ENCODE peak calls at places on chromosomes 2 and 18, in six cellular contexts. N is cardiac muscle cell, X is tibial artery, U is hepatocyte, T is right lobe of liver, Q is HepG2. M is an unnamed sample.

GRCh38 chr2:12717988-12718661 is 1.4 kb downstream of the TRIB2 start:
- DNase-seq in N (peak), X (peak), U (peak), T (no peak), Q (no peak), M (no peak)

GRCh38 chr2:172246649-172247048 is 143.9 kb upstream of the DLX2 start:
- DNase-seq in N (no peak), X (no peak), U (no peak), T (no peak), Q (peak), M (no peak)

GRCh38 chr2:46471-47345 is at the start of gene FAM110C:
- DNase-seq in N (peak), X (peak), U (peak), T (peak), Q (peak), M (peak)

GRCh38 chr2:28622101-28622499 is 126.2 kb downstream of the PLB1 start:
- DNase-seq in N (no peak), X (no peak), U (no peak), T (no peak), Q (no peak), M (no peak)

GRCh38 chr2:236711440-236711839 is 141.8 kb downstream of the ACKR3 start:
- DNase-seq in N (no peak), X (no peak), U (no peak), T (no peak), Q (no peak), M (peak)

GRCh38 chr2:201854221-201854801 is 48.0 kb downstream of the CDK15 start:
- DNase-seq in N (no peak), X (no peak), U (peak), T (no peak), Q (no peak), M (no peak)

GRCh38 chr2:130393318-130393910 is 37.6 kb downstream of the PTPN18 start:
- DNase-seq in N (no peak), X (no peak), U (peak), T (no peak), Q (no peak), M (no peak)

GRCh38 chr2:60972889-60973656 is 44.4 kb upstream of the PEX13 start:
- DNase-seq in N (no peak), X (no peak), U (no peak), T (no peak), Q (no peak), M (no peak)

GRCh38 chr2:17756629-17757028 is 2.7 kb downstream of the GEN1 start:
- DNase-seq in N (no peak), X (no peak), U (no peak), T (no peak), Q (no peak), M (no peak)

GRCh38 chr18:12478269-12479057 is 70.7 kb downstream of the PRELID3A start:
- DNase-seq in N (no peak), X (no peak), U (no peak), T (no peak), Q (no peak), M (no peak)

GRCh38 chr2:48479923-48480322 is 50.0 kb upstream of the STON1 start:
- DNase-seq in N (no peak), X (no peak), U (peak), T (no peak), Q (no peak), M (no peak)

GRCh38 chr2:24313744-24314632 is 46.3 kb downstream of the ITSN2 start:
- DNase-seq in N (no peak), X (no peak), U (no peak), T (no peak), Q (no peak), M (no peak)

GRCh38 chr2:239944706-239945551 is 80.2 kb downstream of the NDUFA10 start:
- DNase-seq in N (no peak), X (peak), U (no peak), T (peak), Q (no peak), M (peak)

GRCh38 chr2:37590119-37590571 is 81.3 kb downstream of the CDC42EP3 start:
- DNase-seq in N (no peak), X (no peak), U (peak), T (no peak), Q (no peak), M (no peak)

GRCh38 chr18:14941256-14941655 is 193.3 kb downstream of the ANKRD30B start:
- DNase-seq in N (no peak), X (no peak), U (no peak), T (no peak), Q (no peak), M (no peak)

GRCh38 chr2:54558188-54558975 is 102.3 kb downstream of the SPTBN1 start:
- DNase-seq in N (peak), X (peak), U (peak), T (peak), Q (peak), M (peak)

GRCh38 chr2:178280261-178280852 is 86.0 kb downstream of the OSBPL6 start:
- DNase-seq in N (peak), X (no peak), U (peak), T (no peak), Q (peak), M (peak)

GRCh38 chr2:139201516-139201915 is 421.3 kb upstream of the NXPH2 start:
- DNase-seq in N (no peak), X (no peak), U (no peak), T (no peak), Q (no peak), M (no peak)

GRCh38 chr2:221818569-221818968 is 246.5 kb upstream of the EPHA4 start:
- DNase-seq in N (no peak), X (no peak), U (peak), T (no peak), Q (no peak), M (no peak)

GRCh38 chr2:113203901-113204519 is 30.2 kb downstream of the PSD4 start:
- DNase-seq in N (peak), X (peak), U (peak), T (peak), Q (peak), M (peak)

GRCh38 chr18:24209558-24209957 is 70.7 kb downstream of the CABYR start:
- DNase-seq in N (no peak), X (no peak), U (no peak), T (no peak), Q (no peak), M (no peak)

GRCh38 chr18:48979944-48980890 is 29.5 kb upstream of the SMAD7 start:
- DNase-seq in N (no peak), X (no peak), U (peak), T (no peak), Q (peak), M (peak)

GRCh38 chr2:110219496-110220192 is 7.3 kb upstream of the MTLN start:
- DNase-seq in N (no peak), X (no peak), U (no peak), T (no peak), Q (no peak), M (no peak)

GRCh38 chr18:21264651-21265050 is 22.6 kb downstream of the GREB1L start:
- DNase-seq in N (peak), X (no peak), U (peak), T (no peak), Q (peak), M (no peak)

GRCh38 chr18:36380173-36380827 is 82.8 kb downstream of the FHOD3 start:
- DNase-seq in N (no peak), X (no peak), U (no peak), T (no peak), Q (no peak), M (no peak)

GRCh38 chr2:54952978-54953456 is 97.2 kb downstream of the RTN4 start:
- DNase-seq in N (no peak), X (no peak), U (no peak), T (no peak), Q (no peak), M (no peak)

GRCh38 chr2:37827911-37828411 is 97.1 kb upstream of the RMDN2 start:
- DNase-seq in N (peak), X (no peak), U (no peak), T (no peak), Q (peak), M (no peak)

GRCh38 chr18:21997207-21998143 is 171.9 kb upstream of the GATA6 start:
- DNase-seq in N (peak), X (no peak), U (peak), T (no peak), Q (peak), M (peak)

GRCh38 chr2:120771556-120772208 is 36.0 kb downstream of the GLI2 start:
- DNase-seq in N (no peak), X (peak), U (peak), T (peak), Q (no peak), M (peak)

GRCh38 chr2:231541605-231542509 is 11.6 kb upstream of the NMUR1 start:
- DNase-seq in N (no peak), X (no peak), U (no peak), T (no peak), Q (no peak), M (no peak)

GRCh38 chr18:28007841-28008240 is 169.1 kb downstream of the CDH2 start:
- DNase-seq in N (no peak), X (no peak), U (no peak), T (no peak), Q (no peak), M (no peak)

GRCh38 chr2:54042341-54042740 is 71.5 kb upstream of the PSME4 start:
- DNase-seq in N (no peak), X (no peak), U (no peak), T (no peak), Q (no peak), M (no peak)

GRCh38 chr2:226869371-226869770 is 33.5 kb downstream of the RHBDD1 start:
- DNase-seq in N (no peak), X (no peak), U (no peak), T (no peak), Q (no peak), M (no peak)

GRCh38 chr2:160301420-160301819 is 101.3 kb upstream of the ITGB6 start:
- DNase-seq in N (no peak), X (no peak), U (no peak), T (no peak), Q (no peak), M (no peak)
- H3K27ac ChIP-seq in N (no peak), X (no peak), U (no peak), T (no peak), Q (no peak), M (no peak)

GRCh38 chr2:11330457-11331142 is 13.8 kb downstream of the ROCK2 start:
- DNase-seq in N (no peak), X (no peak), U (no peak), T (no peak), Q (no peak), M (no peak)

GRCh38 chr2:11329759-11330158 is 14.7 kb downstream of the ROCK2 start:
- DNase-seq in N (no peak), X (no peak), U (no peak), T (no peak), Q (no peak), M (no peak)

GRCh38 chr2:11327871-11328270 is 16.6 kb downstream of the ROCK2 start:
- DNase-seq in N (no peak), X (no peak), U (no peak), T (no peak), Q (no peak), M (no peak)

GRCh38 chr2:11325961-11326691 is 18.3 kb downstream of the ROCK2 start:
- DNase-seq in N (no peak), X (no peak), U (no peak), T (no peak), Q (no peak), M (no peak)

GRCh38 chr2:11326692-11327211 is 17.7 kb downstream of the ROCK2 start:
- DNase-seq in N (no peak), X (no peak), U (no peak), T (no peak), Q (no peak), M (no peak)
- H3K4me3 ChIP-seq in N (no peak), X (no peak), U (no peak), T (no peak), Q (no peak), M (no peak)

DNA sequence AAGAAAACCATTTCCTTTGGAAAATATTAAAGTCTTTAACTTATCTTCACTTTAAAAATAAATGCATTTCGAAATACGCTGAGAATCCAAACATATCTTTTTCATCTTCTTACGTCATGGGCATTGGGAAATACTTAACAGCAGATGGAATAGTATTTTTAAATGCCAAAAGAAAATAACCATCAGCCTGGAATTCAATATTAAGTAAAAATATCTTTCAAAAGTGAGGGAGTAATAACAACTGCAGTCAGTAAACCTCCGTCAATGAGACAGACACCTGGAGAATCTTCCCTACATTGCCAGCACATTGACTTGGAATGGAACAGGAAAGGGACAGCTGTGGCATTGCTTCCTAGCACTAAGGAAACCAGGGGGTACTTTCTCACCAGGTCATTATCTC is 290.4 kb upstream of the TNP1 start:
- DNase-seq in N (no peak), X (no peak), U (no peak), T (no peak), Q (no peak), M (no peak)
- H3K27ac ChIP-seq in N (no peak), X (no peak), U (no peak), T (no peak), Q (no peak), M (no peak)

GRCh38 chr18:69400976-69401474 is 337 bp downstream of the DOK6 start:
- DNase-seq in N (peak), X (no peak), U (no peak), T (peak), Q (no peak), M (no peak)
- H3K4me3 ChIP-seq in N (peak), X (peak), U (peak), T (peak), Q (peak), M (no peak)

GRCh38 chr2:150063950-150064549 is 423.4 kb downstream of the RND3 start:
- DNase-seq in N (no peak), X (no peak), U (no peak), T (no peak), Q (no peak), M (no peak)

GRCh38 chr2:150060341-150060740 is 427.1 kb downstream of the RND3 start:
- DNase-seq in N (no peak), X (no peak), U (no peak), T (no peak), Q (no peak), M (no peak)

GRCh38 chr2:150063432-150063889 is 424.0 kb downstream of the RND3 start:
- DNase-seq in N (no peak), X (no peak), U (no peak), T (no peak), Q (no peak), M (no peak)

GRCh38 chr2:150066490-150066889 is 421.0 kb downstream of the RND3 start:
- DNase-seq in N (no peak), X (no peak), U (no peak), T (no peak), Q (no peak), M (no peak)

GRCh38 chr2:150062416-150062815 is 425.1 kb downstream of the RND3 start:
- DNase-seq in N (no peak), X (no peak), U (no peak), T (no peak), Q (no peak), M (no peak)
- H3K27ac ChIP-seq in N (no peak), X (no peak), U (no peak), T (no peak), Q (no peak), M (no peak)

DNA sequence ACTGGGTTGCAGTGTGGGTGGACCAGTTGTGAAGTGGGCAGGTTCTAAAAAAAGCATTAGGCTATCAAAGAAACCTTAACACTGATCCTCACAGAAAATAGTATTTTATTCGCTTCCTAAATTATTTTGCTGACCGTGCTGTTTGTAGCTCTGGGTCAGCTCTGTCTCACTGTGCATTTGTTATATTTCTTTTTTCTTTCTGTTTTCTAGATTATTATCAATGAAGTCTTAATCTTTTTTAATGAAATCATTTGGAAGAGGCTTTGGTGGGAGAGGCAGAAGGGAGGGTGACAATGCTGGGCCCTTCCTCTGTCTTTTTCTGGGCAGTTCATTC is 213.6 kb downstream of the PTGR3 start:
- DNase-seq in N (no peak), X (no peak), U (no peak), T (no peak), Q (no peak), M (no peak)
- H3K4me3 ChIP-seq in N (no peak), X (no peak), U (no peak), T (no peak), Q (no peak), M (no peak)

GRCh38 chr2:108034843-108035242 is 48.5 kb downstream of the SLC5A7 start:
- DNase-seq in N (no peak), X (no peak), U (no peak), T (no peak), Q (no peak), M (no peak)
- H3K27ac ChIP-seq in N (no peak), X (no peak), U (no peak), T (no peak), Q (no peak), M (no peak)

GRCh38 chr2:222828572-222828971 is 32.3 kb upstream of the ACSL3 start:
- DNase-seq in N (no peak), X (no peak), U (no peak), T (no peak), Q (no peak), M (no peak)

GRCh38 chr2:222825031-222825430 is 35.8 kb upstream of the ACSL3 start:
- DNase-seq in N (no peak), X (no peak), U (no peak), T (no peak), Q (no peak), M (no peak)

GRCh38 chr2:222819722-222820333 is 41.0 kb upstream of the ACSL3 start:
- DNase-seq in N (no peak), X (no peak), U (no peak), T (no peak), Q (no peak), M (no peak)

GRCh38 chr2:222827417-222827816 is 33.4 kb upstream of the ACSL3 start:
- DNase-seq in N (no peak), X (no peak), U (no peak), T (no peak), Q (no peak), M (no peak)

GRCh38 chr2:222823183-222823915 is 37.5 kb upstream of the ACSL3 start:
- DNase-seq in N (no peak), X (no peak), U (no peak), T (no peak), Q (no peak), M (no peak)
- H3K4me3 ChIP-seq in N (no peak), X (no peak), U (no peak), T (no peak), Q (no peak), M (no peak)

GRCh38 chr2:47072018-47072691 is 83.0 kb downstream of the STPG4 start:
- DNase-seq in N (no peak), X (peak), U (no peak), T (peak), Q (no peak), M (peak)

GRCh38 chr2:47073641-47074040 is 81.5 kb downstream of the STPG4 start:
- DNase-seq in N (no peak), X (no peak), U (no peak), T (no peak), Q (no peak), M (no peak)

GRCh38 chr2:47070920-47071824 is 83.9 kb downstream of the STPG4 start:
- DNase-seq in N (no peak), X (peak), U (no peak), T (peak), Q (peak), M (peak)

GRCh38 chr2:47073217-47073616 is 81.9 kb downstream of the STPG4 start:
- DNase-seq in N (no peak), X (no peak), U (no peak), T (no peak), Q (no peak), M (no peak)

DNA sequence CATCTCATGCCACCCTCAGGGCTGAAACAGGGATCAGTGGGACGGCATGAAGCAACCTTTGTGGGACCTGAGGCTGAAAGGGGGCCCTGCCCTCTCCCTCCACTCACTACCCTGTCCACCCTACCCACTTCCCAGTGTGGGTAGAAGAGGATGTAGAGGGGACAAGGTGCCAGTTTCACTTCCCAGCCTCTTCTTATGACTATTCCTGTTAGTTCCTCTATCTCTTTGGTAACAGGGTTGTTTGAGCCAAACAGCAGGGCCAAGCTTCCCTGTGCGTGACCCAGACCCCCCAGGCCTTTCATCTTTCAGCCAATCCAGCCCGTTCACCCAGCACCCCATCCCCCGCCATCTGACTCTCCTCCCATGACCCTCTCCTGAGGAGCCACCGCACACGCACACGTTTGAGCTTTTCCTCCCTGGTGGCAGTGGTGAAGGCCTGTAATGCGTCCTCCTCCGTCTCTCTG is 82.3 kb downstream of the STPG4 start:
- DNase-seq in N (no peak), X (peak), U (no peak), T (no peak), Q (no peak), M (peak)
- H3K27ac ChIP-seq in N (no peak), X (peak), U (no peak), T (peak), Q (peak), M (peak)

GRCh38 chr2:64106481-64106880 is 37.7 kb downstream of the PELI1 start:
- DNase-seq in N (no peak), X (no peak), U (no peak), T (no peak), Q (no peak), M (no peak)

GRCh38 chr2:64108842-64109241 is 35.4 kb downstream of the PELI1 start:
- DNase-seq in N (no peak), X (no peak), U (no peak), T (no peak), Q (no peak), M (no peak)

GRCh38 chr2:64101141-64101591 is 43.1 kb downstream of the PELI1 start:
- DNase-seq in N (no peak), X (no peak), U (no peak), T (no peak), Q (no peak), M (no peak)

GRCh38 chr2:64104944-64105343 is 39.3 kb downstream of the PELI1 start:
- DNase-seq in N (no peak), X (no peak), U (no peak), T (no peak), Q (no peak), M (no peak)

GRCh38 chr2:64105676-64106461 is 38.4 kb downstream of the PELI1 start:
- DNase-seq in N (no peak), X (no peak), U (peak), T (no peak), Q (peak), M (no peak)
- H3K4me3 ChIP-seq in N (no peak), X (no peak), U (no peak), T (no peak), Q (no peak), M (no peak)

M was measured in adrenal gland.